ENCODE peak calls at places on chromosomes 16 and 17, in eight cellular contexts. U is NB4, J is heart right ventricle, Z is AG04450, O is SK-N-SH, W is neural progenitor cell, F is right atrium auricular region, V is neural crest cell. K is an unnamed sample.

GRCh38 chr17:78806451-78806850 is 24.4 kb upstream of the CYTH1 start:
- DNase-seq in U (no peak), J (no peak), Z (no peak), O (no peak), W (no peak), F (no peak), V (no peak), K (no peak)

GRCh38 chr16:77599793-77600415 is 122.4 kb upstream of the NUDT7 start:
- DNase-seq in U (peak), J (no peak), Z (no peak), O (peak), W (peak), F (no peak), V (peak), K (no peak)

GRCh38 chr17:17018021-17018441 is 24.2 kb upstream of the MPRIP start:
- DNase-seq in U (no peak), J (no peak), Z (no peak), O (no peak), W (no peak), F (no peak), V (no peak), K (no peak)

GRCh38 chr17:31413871-31414589 is 22.6 kb downstream of the RAB11FIP4 start:
- DNase-seq in U (peak), J (no peak), Z (peak), O (no peak), W (peak), F (no peak), V (no peak), K (no peak)

GRCh38 chr17:37458805-37459204 is 30.9 kb upstream of the DUSP14 start:
- DNase-seq in U (no peak), J (no peak), Z (peak), O (no peak), W (no peak), F (no peak), V (no peak), K (no peak)

GRCh38 chr17:73420897-73421296 is 109.1 kb upstream of the CDC42EP4 start:
- DNase-seq in U (peak), J (no peak), Z (no peak), O (peak), W (no peak), F (no peak), V (no peak), K (no peak)

GRCh38 chr17:62627904-62628603 is 584 bp downstream of the MRC2 start:
- DNase-seq in U (peak), J (peak), Z (peak), O (peak), W (peak), F (no peak), V (no peak), K (no peak)

GRCh38 chr17:31073411-31073810 is 21.4 kb upstream of the NF1 start:
- DNase-seq in U (no peak), J (no peak), Z (no peak), O (no peak), W (no peak), F (no peak), V (no peak), K (no peak)

GRCh38 chr16:83681421-83681820 is 126.4 kb upstream of the HSBP1 start:
- DNase-seq in U (no peak), J (no peak), Z (no peak), O (no peak), W (no peak), F (no peak), V (no peak), K (no peak)

GRCh38 chr16:54430491-54431030 is 144.0 kb upstream of the IRX3 start:
- DNase-seq in U (peak), J (no peak), Z (no peak), O (no peak), W (peak), F (no peak), V (no peak), K (peak)

GRCh38 chr17:1398028-1398427 is 2.0 kb downstream of the YWHAE start:
- DNase-seq in U (peak), J (no peak), Z (no peak), O (no peak), W (no peak), F (no peak), V (no peak), K (no peak)

GRCh38 chr16:73150790-73151189 is 102.9 kb upstream of the ZFHX3 start:
- DNase-seq in U (peak), J (no peak), Z (no peak), O (no peak), W (no peak), F (no peak), V (no peak), K (no peak)

GRCh38 chr16:86495357-86495701 is 15.0 kb upstream of the FOXF1 start:
- DNase-seq in U (no peak), J (no peak), Z (no peak), O (no peak), W (no peak), F (no peak), V (no peak), K (no peak)

GRCh38 chr16:46822270-46822669 is 8.7 kb downstream of the C16orf87 start:
- DNase-seq in U (no peak), J (no peak), Z (peak), O (no peak), W (no peak), F (no peak), V (no peak), K (no peak)

GRCh38 chr16:85838381-85838780 is 38.9 kb downstream of the COX4I1 start:
- DNase-seq in U (peak), J (no peak), Z (no peak), O (no peak), W (no peak), F (no peak), V (no peak), K (no peak)

GRCh38 chr17:49401971-49402491 is 12.7 kb downstream of the PHB1 start:
- DNase-seq in U (no peak), J (no peak), Z (no peak), O (no peak), W (peak), F (no peak), V (peak), K (no peak)

DNA sequence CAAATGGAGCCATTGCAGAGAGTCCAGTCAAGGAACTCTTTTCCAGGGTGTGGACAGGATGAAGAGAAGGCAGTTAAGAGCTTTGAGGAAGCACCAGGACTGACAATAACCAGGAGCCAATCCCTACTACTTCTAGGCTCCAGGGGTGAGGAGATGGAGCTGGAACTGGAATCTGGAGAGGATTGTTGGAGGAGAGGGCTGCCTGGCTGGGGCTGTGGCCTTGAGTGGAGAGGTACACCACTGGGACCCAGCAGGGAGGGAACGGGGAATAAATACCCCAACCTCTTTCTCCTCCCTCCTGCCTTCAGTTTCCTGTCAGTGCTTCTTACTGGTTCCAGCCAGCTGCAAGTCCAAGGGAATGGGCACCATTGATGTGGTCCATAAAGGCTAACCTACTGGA is 32.2 kb upstream of the TMEM220 start:
- DNase-seq in U (no peak), J (no peak), Z (no peak), O (no peak), W (no peak), F (no peak), V (no peak), K (no peak)
- TF ChIP-seq CTCF in U (no peak), J (no peak), Z (no peak), O (no peak), W (no peak), F (no peak), V (no peak), K (no peak)

GRCh38 chr17:38915639-38915995 is 9.8 kb upstream of the LASP1NB start:
- DNase-seq in U (no peak), J (no peak), Z (no peak), O (peak), W (no peak), F (peak), V (no peak), K (no peak)

GRCh38 chr17:38916771-38917170 is 8.6 kb upstream of the LASP1NB start:
- DNase-seq in U (no peak), J (no peak), Z (no peak), O (no peak), W (no peak), F (peak), V (no peak), K (no peak)

GRCh38 chr17:38917259-38917658 is 8.2 kb upstream of the LASP1NB start:
- DNase-seq in U (no peak), J (no peak), Z (no peak), O (no peak), W (no peak), F (no peak), V (no peak), K (no peak)

GRCh38 chr17:38912221-38912813 is 13.1 kb upstream of the LASP1NB start:
- DNase-seq in U (no peak), J (peak), Z (no peak), O (peak), W (no peak), F (no peak), V (no peak), K (no peak)

DNA sequence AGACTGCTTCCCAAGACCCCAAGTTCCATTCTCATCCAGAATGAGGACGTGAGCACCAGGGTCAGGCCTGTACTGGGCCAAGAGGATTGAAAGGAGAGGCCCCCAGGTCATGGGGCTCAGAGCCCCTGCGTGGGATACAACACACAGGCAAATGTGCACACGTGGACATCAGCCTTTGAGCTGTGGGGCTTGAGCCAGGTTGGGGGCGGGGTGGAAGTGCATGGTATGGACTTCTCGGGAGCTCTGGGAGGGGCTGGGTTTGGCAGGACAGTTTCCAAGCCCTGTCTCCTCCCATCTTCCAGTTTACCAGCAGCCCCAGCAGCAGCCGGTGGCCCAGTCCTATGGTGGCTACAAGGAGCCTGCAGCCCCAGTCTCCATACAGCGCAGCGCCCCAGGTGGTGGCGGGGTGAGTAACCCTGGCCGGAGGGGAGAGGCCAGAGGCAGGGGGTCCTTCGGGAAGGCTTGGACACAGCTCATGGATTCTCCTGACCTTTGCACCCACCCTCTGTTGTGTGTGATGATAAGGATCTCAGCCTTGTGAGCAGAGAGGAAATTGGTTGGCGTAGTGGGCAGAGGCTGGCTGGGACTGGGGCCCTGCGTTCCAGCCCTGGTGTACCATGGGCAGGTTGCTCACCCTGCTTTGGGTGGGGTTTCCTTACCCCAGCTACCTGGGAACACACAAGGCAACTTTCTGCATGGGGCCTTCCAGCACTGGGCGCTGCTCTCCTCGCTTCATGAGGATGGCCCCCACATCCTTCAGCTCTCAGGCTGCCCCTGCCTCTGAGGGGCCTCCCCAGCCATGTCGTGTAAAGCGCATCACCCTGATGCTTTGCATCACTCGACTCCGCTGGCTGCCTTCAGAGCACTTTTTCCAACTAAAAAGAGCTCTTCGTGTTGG is 10.4 kb upstream of the LASP1NB start:
- DNase-seq in U (no peak), J (no peak), Z (no peak), O (peak), W (no peak), F (peak), V (no peak), K (no peak)
- TF ChIP-seq CTCF in U (no peak), J (no peak), Z (no peak), O (peak), W (no peak), F (no peak), V (no peak), K (peak)

GRCh38 chr16:49183911-49184310 is 97.7 kb downstream of the CBLN1 start:
- DNase-seq in U (peak), J (no peak), Z (no peak), O (peak), W (peak), F (no peak), V (peak), K (peak)
- TF ChIP-seq CTCF in U (peak), J (peak), Z (no peak), O (peak), W (peak), F (peak), V (peak), K (peak)

GRCh38 chr16:67173808-67174705 is 3.7 kb downstream of the NOL3 start:
- DNase-seq in U (peak), J (peak), Z (peak), O (peak), W (peak), F (peak), V (peak), K (peak)
- TF ChIP-seq CTCF in U (peak), J (peak), Z (peak), O (no peak), W (peak), F (peak), V (no peak), K (peak)

K was measured in progenitor cell of endocrine pancreas.